ENCODE peak calls at places on chromosomes 3 and 15, in five cellular contexts. One of them, this sample, is unnamed.

GRCh38 chr3:52216585-52217408 is 8.6 kb downstream of the TLR9 start:
- DNase-seq in T-helper 17 cell: peak; percentile 62
- DNase-seq in GM23338: no peak
- DNase-seq in fibroblast of lung: peak; percentile 92
- DNase-seq in amniotic stem cell: no peak
- DNase-seq in this sample: peak; percentile 72

GRCh38 chr3:13012228-13012691 is 61.0 kb downstream of the IQSEC1 start:
- DNase-seq in T-helper 17 cell: peak; percentile 28
- DNase-seq in GM23338: no peak
- DNase-seq in fibroblast of lung: peak; percentile 24
- DNase-seq in amniotic stem cell: no peak
- DNase-seq in this sample: peak; percentile 12

GRCh38 chr15:42547926-42548257 is 701 bp downstream of the LRRC57 start:
- DNase-seq in T-helper 17 cell: no peak
- DNase-seq in GM23338: no peak
- DNase-seq in fibroblast of lung: peak; percentile 53
- DNase-seq in amniotic stem cell: no peak
- DNase-seq in this sample: peak; percentile 35

GRCh38 chr3:172698650-172699049 is 12.2 kb downstream of the NCEH1 start:
- DNase-seq in T-helper 17 cell: no peak
- DNase-seq in GM23338: no peak
- DNase-seq in fibroblast of lung: no peak
- DNase-seq in amniotic stem cell: no peak
- DNase-seq in this sample: no peak

GRCh38 chr15:68488966-68489365 is 57.0 kb upstream of the ITGA11 start:
- DNase-seq in T-helper 17 cell: no peak
- DNase-seq in GM23338: no peak
- DNase-seq in fibroblast of lung: no peak
- DNase-seq in amniotic stem cell: no peak
- DNase-seq in this sample: no peak

GRCh38 chr3:72384602-72385001 is 463.6 kb downstream of the SHQ1 start:
- DNase-seq in T-helper 17 cell: no peak
- DNase-seq in GM23338: no peak
- DNase-seq in fibroblast of lung: no peak
- DNase-seq in amniotic stem cell: no peak
- DNase-seq in this sample: no peak

GRCh38 chr3:125965505-125965904 is 3.5 kb upstream of the ROPN1B start:
- DNase-seq in T-helper 17 cell: no peak
- DNase-seq in GM23338: no peak
- DNase-seq in fibroblast of lung: no peak
- DNase-seq in amniotic stem cell: no peak
- DNase-seq in this sample: no peak

GRCh38 chr3:62011667-62012066 is 361.7 kb downstream of the FEZF2 start:
- DNase-seq in T-helper 17 cell: no peak
- DNase-seq in GM23338: no peak
- DNase-seq in fibroblast of lung: no peak
- DNase-seq in amniotic stem cell: no peak
- DNase-seq in this sample: no peak

GRCh38 chr15:31483053-31483923 is 156.7 kb downstream of the KLF13 start:
- DNase-seq in T-helper 17 cell: peak; percentile 22
- DNase-seq in GM23338: peak; percentile 73
- DNase-seq in fibroblast of lung: no peak
- DNase-seq in amniotic stem cell: no peak
- DNase-seq in this sample: no peak

GRCh38 chr15:60006203-60006782 is 2.2 kb downstream of the FOXB1 start:
- DNase-seq in T-helper 17 cell: peak; percentile 47
- DNase-seq in GM23338: peak; percentile 94
- DNase-seq in fibroblast of lung: peak; percentile 36
- DNase-seq in amniotic stem cell: no peak
- DNase-seq in this sample: peak; percentile 24

GRCh38 chr3:46925585-46925934 is 48.0 kb downstream of the PTH1R start:
- DNase-seq in T-helper 17 cell: no peak
- DNase-seq in GM23338: no peak
- DNase-seq in fibroblast of lung: no peak
- DNase-seq in amniotic stem cell: no peak
- DNase-seq in this sample: no peak

GRCh38 chr3:111314146-111314873 is 227.7 kb upstream of the CD96 start:
- DNase-seq in T-helper 17 cell: no peak
- DNase-seq in GM23338: no peak
- DNase-seq in fibroblast of lung: no peak
- DNase-seq in amniotic stem cell: no peak
- DNase-seq in this sample: no peak

GRCh38 chr15:69758291-69758771 is 305.7 kb downstream of the RPLP1 start:
- DNase-seq in T-helper 17 cell: no peak
- DNase-seq in GM23338: no peak
- DNase-seq in fibroblast of lung: peak; percentile 87
- DNase-seq in amniotic stem cell: no peak
- DNase-seq in this sample: peak; percentile 10

GRCh38 chr3:186094696-186095095 is 14.2 kb downstream of the ETV5 start:
- DNase-seq in T-helper 17 cell: no peak
- DNase-seq in GM23338: no peak
- DNase-seq in fibroblast of lung: no peak
- DNase-seq in amniotic stem cell: no peak
- DNase-seq in this sample: no peak

GRCh38 chr3:195196266-195196665 is 74.7 kb downstream of the XXYLT1 start:
- DNase-seq in T-helper 17 cell: no peak
- DNase-seq in GM23338: no peak
- DNase-seq in fibroblast of lung: peak; percentile 49
- DNase-seq in amniotic stem cell: no peak
- DNase-seq in this sample: peak; percentile 58

GRCh38 chr3:140896997-140897396 is 44.6 kb upstream of the SLC25A36 start:
- DNase-seq in T-helper 17 cell: no peak
- DNase-seq in GM23338: no peak
- DNase-seq in fibroblast of lung: no peak
- DNase-seq in amniotic stem cell: no peak
- DNase-seq in this sample: no peak

GRCh38 chr3:153667341-153667740 is 453.8 kb upstream of the ARHGEF26 start:
- DNase-seq in T-helper 17 cell: no peak
- DNase-seq in GM23338: peak; percentile 5
- DNase-seq in fibroblast of lung: peak; percentile 17
- DNase-seq in amniotic stem cell: no peak
- DNase-seq in this sample: peak; percentile 38

This sample was measured in fibroblast of gingiva.